ENCODE peak calls at places on chromosomes 11 and 22, in nine cellular contexts. One of them, this sample, is unnamed. For H3K9me3, the result is how much of the 10 kb centered on the place peaks cover.

GRCh38 chr22:35133702-35134395 is 67.9 kb downstream of the ISX start:
- DNase-seq in gastrocnemius medialis: no peak
- DNase-seq in right cardiac atrium: no peak
- DNase-seq in fibroblast of lung: no peak
- DNase-seq in AG04450: no peak
- DNase-seq in CD4-positive, alpha-beta T cell: no peak
- DNase-seq in adipocyte: no peak
- DNase-seq in transverse colon: peak
- DNase-seq in neuronal stem cell: no peak
- DNase-seq in this sample: no peak

GRCh38 chr22:42500164-42500835 is 19.3 kb downstream of the RRP7A start:
- DNase-seq in gastrocnemius medialis: peak
- DNase-seq in right cardiac atrium: peak
- DNase-seq in fibroblast of lung: peak
- DNase-seq in AG04450: no peak
- DNase-seq in CD4-positive, alpha-beta T cell: peak
- DNase-seq in adipocyte: peak
- DNase-seq in transverse colon: peak
- DNase-seq in neuronal stem cell: peak
- DNase-seq in this sample: peak

GRCh38 chr11:73671701-73672100 is 25.3 kb downstream of the PLEKHB1 start:
- DNase-seq in gastrocnemius medialis: no peak
- DNase-seq in right cardiac atrium: no peak
- DNase-seq in fibroblast of lung: no peak
- DNase-seq in AG04450: no peak
- DNase-seq in CD4-positive, alpha-beta T cell: no peak
- DNase-seq in adipocyte: no peak
- DNase-seq in transverse colon: no peak
- DNase-seq in neuronal stem cell: no peak
- DNase-seq in this sample: no peak

GRCh38 chr22:32992821-32993220 is 65.4 kb downstream of the SYN3 start:
- DNase-seq in gastrocnemius medialis: no peak
- DNase-seq in right cardiac atrium: no peak
- DNase-seq in fibroblast of lung: no peak
- DNase-seq in AG04450: no peak
- DNase-seq in CD4-positive, alpha-beta T cell: no peak
- DNase-seq in adipocyte: no peak
- DNase-seq in transverse colon: no peak
- DNase-seq in neuronal stem cell: no peak
- DNase-seq in this sample: no peak

GRCh38 chr11:105937738-105938137 is 84.3 kb downstream of the MSANTD4 start:
- DNase-seq in gastrocnemius medialis: no peak
- DNase-seq in right cardiac atrium: no peak
- DNase-seq in fibroblast of lung: peak
- DNase-seq in AG04450: no peak
- DNase-seq in CD4-positive, alpha-beta T cell: no peak
- DNase-seq in adipocyte: no peak
- DNase-seq in transverse colon: no peak
- DNase-seq in neuronal stem cell: no peak
- DNase-seq in this sample: no peak

GRCh38 chr22:38176170-38176741 is 5.4 kb downstream of the PLA2G6 start:
- DNase-seq in gastrocnemius medialis: peak
- DNase-seq in right cardiac atrium: peak
- DNase-seq in fibroblast of lung: peak
- DNase-seq in AG04450: peak
- DNase-seq in CD4-positive, alpha-beta T cell: peak
- DNase-seq in adipocyte: peak
- DNase-seq in transverse colon: peak
- DNase-seq in neuronal stem cell: no peak
- DNase-seq in this sample: peak

GRCh38 chr11:67406969-67407699 is 3.3 kb downstream of the TBC1D10C start:
- DNase-seq in gastrocnemius medialis: no peak
- DNase-seq in right cardiac atrium: no peak
- DNase-seq in fibroblast of lung: no peak
- DNase-seq in AG04450: no peak
- DNase-seq in CD4-positive, alpha-beta T cell: no peak
- DNase-seq in adipocyte: no peak
- DNase-seq in transverse colon: no peak
- DNase-seq in neuronal stem cell: no peak
- DNase-seq in this sample: no peak

GRCh38 chr22:42684462-42685195 is 35.4 kb upstream of the CYB5R3 start:
- DNase-seq in gastrocnemius medialis: peak
- DNase-seq in right cardiac atrium: peak
- DNase-seq in fibroblast of lung: peak
- DNase-seq in AG04450: no peak
- DNase-seq in CD4-positive, alpha-beta T cell: no peak
- DNase-seq in adipocyte: peak
- DNase-seq in transverse colon: no peak
- DNase-seq in neuronal stem cell: no peak
- DNase-seq in this sample: no peak

GRCh38 chr11:1774886-1775285 is 11.2 kb upstream of the CTSD start:
- DNase-seq in gastrocnemius medialis: peak
- DNase-seq in right cardiac atrium: no peak
- DNase-seq in fibroblast of lung: no peak
- DNase-seq in AG04450: no peak
- DNase-seq in CD4-positive, alpha-beta T cell: no peak
- DNase-seq in adipocyte: no peak
- DNase-seq in transverse colon: no peak
- DNase-seq in neuronal stem cell: no peak
- DNase-seq in this sample: no peak

GRCh38 chr22:37235897-37236607 is 8.0 kb downstream of the RAC2 start:
- DNase-seq in gastrocnemius medialis: no peak
- DNase-seq in right cardiac atrium: no peak
- DNase-seq in fibroblast of lung: no peak
- DNase-seq in AG04450: no peak
- DNase-seq in CD4-positive, alpha-beta T cell: no peak
- DNase-seq in adipocyte: no peak
- DNase-seq in transverse colon: peak
- DNase-seq in neuronal stem cell: no peak
- DNase-seq in this sample: no peak

GRCh38 chr11:75105462-75105925 is 8.8 kb upstream of the OR2AT4 start:
- DNase-seq in gastrocnemius medialis: no peak
- DNase-seq in right cardiac atrium: no peak
- DNase-seq in fibroblast of lung: no peak
- DNase-seq in AG04450: no peak
- DNase-seq in CD4-positive, alpha-beta T cell: no peak
- DNase-seq in adipocyte: no peak
- DNase-seq in transverse colon: no peak
- DNase-seq in neuronal stem cell: peak
- DNase-seq in this sample: no peak

GRCh38 chr11:129013737-129014475 is 71.2 kb upstream of the TP53AIP1 start:
- DNase-seq in gastrocnemius medialis: no peak
- DNase-seq in right cardiac atrium: no peak
- DNase-seq in fibroblast of lung: no peak
- DNase-seq in AG04450: no peak
- DNase-seq in CD4-positive, alpha-beta T cell: no peak
- DNase-seq in adipocyte: no peak
- DNase-seq in transverse colon: peak
- DNase-seq in neuronal stem cell: no peak
- DNase-seq in this sample: no peak

GRCh38 chr11:3037041-3037944 is 19.9 kb downstream of the CARS1 start:
- DNase-seq in gastrocnemius medialis: peak
- DNase-seq in right cardiac atrium: peak
- DNase-seq in fibroblast of lung: peak
- DNase-seq in AG04450: peak
- DNase-seq in CD4-positive, alpha-beta T cell: no peak
- DNase-seq in adipocyte: peak
- DNase-seq in transverse colon: peak
- DNase-seq in neuronal stem cell: peak
- DNase-seq in this sample: peak

GRCh38 chr11:66878554-66878953 is 21.7 kb downstream of the LRFN4 start:
- DNase-seq in gastrocnemius medialis: no peak
- DNase-seq in right cardiac atrium: peak
- DNase-seq in fibroblast of lung: peak
- DNase-seq in AG04450: no peak
- DNase-seq in CD4-positive, alpha-beta T cell: no peak
- DNase-seq in adipocyte: peak
- DNase-seq in transverse colon: no peak
- DNase-seq in neuronal stem cell: no peak
- DNase-seq in this sample: no peak

GRCh38 chr11:28460348-28460747 is 352.2 kb downstream of the METTL15 start:
- DNase-seq in gastrocnemius medialis: no peak
- DNase-seq in right cardiac atrium: no peak
- DNase-seq in fibroblast of lung: peak
- DNase-seq in AG04450: no peak
- DNase-seq in CD4-positive, alpha-beta T cell: no peak
- DNase-seq in adipocyte: no peak
- DNase-seq in transverse colon: no peak
- DNase-seq in neuronal stem cell: no peak
- DNase-seq in this sample: no peak

GRCh38 chr11:33778682-33779081 is 4.4 kb upstream of the FBXO3 start:
- DNase-seq in gastrocnemius medialis: no peak
- DNase-seq in right cardiac atrium: no peak
- DNase-seq in fibroblast of lung: peak
- DNase-seq in AG04450: peak
- DNase-seq in CD4-positive, alpha-beta T cell: no peak
- DNase-seq in adipocyte: peak
- DNase-seq in transverse colon: no peak
- DNase-seq in neuronal stem cell: no peak
- DNase-seq in this sample: no peak

GRCh38 chr11:36684840-36685800 is 87.1 kb upstream of the RAG2 start:
- DNase-seq in gastrocnemius medialis: no peak
- DNase-seq in right cardiac atrium: no peak
- DNase-seq in fibroblast of lung: no peak
- DNase-seq in AG04450: no peak
- DNase-seq in CD4-positive, alpha-beta T cell: peak
- DNase-seq in adipocyte: no peak
- DNase-seq in transverse colon: no peak
- DNase-seq in neuronal stem cell: no peak
- DNase-seq in this sample: no peak

GRCh38 chr22:35685731-35686130 is 31.9 kb upstream of the APOL5 start:
- DNase-seq in gastrocnemius medialis: peak
- DNase-seq in right cardiac atrium: no peak
- DNase-seq in fibroblast of lung: no peak
- DNase-seq in AG04450: no peak
- DNase-seq in CD4-positive, alpha-beta T cell: no peak
- DNase-seq in adipocyte: no peak
- DNase-seq in transverse colon: no peak
- DNase-seq in neuronal stem cell: no peak
- DNase-seq in this sample: no peak

GRCh38 chr11:102630598-102631448 is 5.7 kb upstream of the MMP20 start:
- DNase-seq in gastrocnemius medialis: no peak
- DNase-seq in right cardiac atrium: no peak
- DNase-seq in fibroblast of lung: peak
- DNase-seq in AG04450: no peak
- DNase-seq in CD4-positive, alpha-beta T cell: no peak
- DNase-seq in adipocyte: no peak
- DNase-seq in transverse colon: no peak
- DNase-seq in neuronal stem cell: no peak
- DNase-seq in this sample: no peak

GRCh38 chr22:49300951-49301397 is 526.7 kb downstream of the BRD1 start:
- DNase-seq in gastrocnemius medialis: no peak
- DNase-seq in right cardiac atrium: peak
- DNase-seq in fibroblast of lung: no peak
- DNase-seq in AG04450: no peak
- DNase-seq in CD4-positive, alpha-beta T cell: no peak
- DNase-seq in adipocyte: no peak
- DNase-seq in transverse colon: no peak
- DNase-seq in neuronal stem cell: no peak
- DNase-seq in this sample: no peak
- H3K9me3 ChIP-seq in gastrocnemius medialis: under half
- H3K9me3 ChIP-seq in right cardiac atrium: under half
- H3K9me3 ChIP-seq in fibroblast of lung: under half
- H3K9me3 ChIP-seq in AG04450: half or more
- H3K9me3 ChIP-seq in CD4-positive, alpha-beta T cell: under half
- H3K9me3 ChIP-seq in adipocyte: under half
- H3K9me3 ChIP-seq in transverse colon: under half
- H3K9me3 ChIP-seq in neuronal stem cell: under half
- H3K9me3 ChIP-seq in this sample: under half

DNA sequence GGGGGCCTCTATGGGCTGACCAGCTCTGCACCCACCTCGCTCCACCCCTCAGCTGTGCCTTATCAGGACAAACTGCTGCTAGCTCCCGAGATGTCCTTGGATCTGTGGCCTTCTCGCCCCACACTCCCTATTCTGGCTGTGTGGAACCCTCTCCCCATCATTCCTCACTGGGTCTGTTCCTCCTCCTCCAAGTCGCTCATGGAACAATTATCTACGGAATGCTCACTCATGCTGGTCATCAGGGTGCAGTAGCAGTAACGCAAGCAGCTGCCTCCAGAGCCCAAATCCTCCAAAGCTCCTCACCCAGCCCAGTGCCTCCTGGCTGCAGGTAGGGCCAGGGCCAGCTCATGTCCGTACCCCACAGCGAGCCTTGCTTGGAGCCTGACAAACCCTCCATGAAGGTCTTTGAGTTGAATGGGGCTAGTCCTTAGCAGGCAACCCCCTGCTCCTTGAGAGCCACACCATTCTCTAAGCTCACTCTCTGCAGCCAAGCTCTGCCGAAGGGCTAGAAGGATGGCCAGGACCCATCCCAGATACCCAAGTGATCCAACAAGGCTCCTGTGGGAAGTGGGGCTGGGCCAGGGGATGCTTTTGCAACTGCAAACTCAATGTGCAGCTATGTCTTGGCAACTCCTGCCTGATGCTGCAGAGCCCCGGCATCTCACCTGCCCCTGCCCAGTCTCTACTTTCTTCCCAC is 977.8 kb downstream of the TBC1D22A start:
- DNase-seq in gastrocnemius medialis: no peak
- DNase-seq in right cardiac atrium: no peak
- DNase-seq in fibroblast of lung: no peak
- DNase-seq in AG04450: no peak
- DNase-seq in CD4-positive, alpha-beta T cell: no peak
- DNase-seq in adipocyte: no peak
- DNase-seq in transverse colon: no peak
- DNase-seq in neuronal stem cell: no peak
- DNase-seq in this sample: no peak
- H3K9me3 ChIP-seq in gastrocnemius medialis: under half
- H3K9me3 ChIP-seq in right cardiac atrium: under half
- H3K9me3 ChIP-seq in fibroblast of lung: under half
- H3K9me3 ChIP-seq in AG04450: half or more
- H3K9me3 ChIP-seq in CD4-positive, alpha-beta T cell: under half
- H3K9me3 ChIP-seq in adipocyte: under half
- H3K9me3 ChIP-seq in transverse colon: under half
- H3K9me3 ChIP-seq in neuronal stem cell: under half
- H3K9me3 ChIP-seq in this sample: under half

GRCh38 chr22:47322854-47323253 is 560.4 kb downstream of the TBC1D22A start:
- DNase-seq in gastrocnemius medialis: no peak
- DNase-seq in right cardiac atrium: no peak
- DNase-seq in fibroblast of lung: no peak
- DNase-seq in AG04450: no peak
- DNase-seq in CD4-positive, alpha-beta T cell: no peak
- DNase-seq in adipocyte: no peak
- DNase-seq in transverse colon: no peak
- DNase-seq in neuronal stem cell: no peak
- DNase-seq in this sample: no peak
- H3K9me3 ChIP-seq in gastrocnemius medialis: under half
- H3K9me3 ChIP-seq in right cardiac atrium: under half
- H3K9me3 ChIP-seq in fibroblast of lung: under half
- H3K9me3 ChIP-seq in AG04450: under half
- H3K9me3 ChIP-seq in CD4-positive, alpha-beta T cell: under half
- H3K9me3 ChIP-seq in adipocyte: under half
- H3K9me3 ChIP-seq in transverse colon: under half
- H3K9me3 ChIP-seq in neuronal stem cell: under half
- H3K9me3 ChIP-seq in this sample: under half

DNA sequence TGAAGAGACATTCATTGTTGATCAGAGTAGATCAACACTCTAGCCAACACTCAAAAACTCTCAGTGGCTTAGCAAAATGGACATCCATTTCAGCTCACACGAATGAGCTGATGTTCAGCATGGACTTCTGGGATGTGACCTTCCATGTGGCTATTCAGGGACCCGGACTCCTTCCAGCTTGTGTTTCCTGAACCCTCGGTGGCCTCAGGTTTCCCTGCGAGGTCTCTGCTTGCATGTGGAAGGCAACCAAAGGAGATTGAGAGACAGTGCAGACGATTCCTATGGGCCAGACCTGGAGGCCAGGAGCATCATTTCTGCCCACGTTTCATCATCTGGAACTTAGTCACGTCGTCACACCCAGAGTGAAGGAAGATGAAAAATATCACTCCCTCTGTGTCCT is 1137.4 kb downstream of the TBC1D22A start:
- DNase-seq in gastrocnemius medialis: no peak
- DNase-seq in right cardiac atrium: no peak
- DNase-seq in fibroblast of lung: no peak
- DNase-seq in AG04450: no peak
- DNase-seq in CD4-positive, alpha-beta T cell: no peak
- DNase-seq in adipocyte: no peak
- DNase-seq in transverse colon: no peak
- DNase-seq in neuronal stem cell: no peak
- DNase-seq in this sample: no peak
- H3K9me3 ChIP-seq in gastrocnemius medialis: under half
- H3K9me3 ChIP-seq in right cardiac atrium: under half
- H3K9me3 ChIP-seq in fibroblast of lung: under half
- H3K9me3 ChIP-seq in AG04450: under half
- H3K9me3 ChIP-seq in CD4-positive, alpha-beta T cell: under half
- H3K9me3 ChIP-seq in adipocyte: under half
- H3K9me3 ChIP-seq in transverse colon: under half
- H3K9me3 ChIP-seq in neuronal stem cell: under half
- H3K9me3 ChIP-seq in this sample: under half